ENCODE peak calls at places on chromosome X, in six cellular contexts. One of them, this sample, is unnamed.

GRCh38 chrX:110965409-110965808 is 130.6 kb upstream of the PAK3 start:
- DNase-seq in CD4-positive, alpha-beta T cell: no peak
- DNase-seq in GM12865: no peak
- DNase-seq in left ventricle myocardium inferior: no peak
- DNase-seq in sigmoid colon: no peak
- DNase-seq in uterus: no peak
- DNase-seq in this sample: no peak

GRCh38 chrX:116285506-116285905 is 115.0 kb downstream of the AGTR2 start:
- DNase-seq in CD4-positive, alpha-beta T cell: no peak
- DNase-seq in GM12865: no peak
- DNase-seq in left ventricle myocardium inferior: no peak
- DNase-seq in sigmoid colon: no peak
- DNase-seq in uterus: no peak
- DNase-seq in this sample: no peak

GRCh38 chrX:136643243-136643642 is 4.7 kb upstream of the CD40LG start:
- DNase-seq in CD4-positive, alpha-beta T cell: no peak
- DNase-seq in GM12865: no peak
- DNase-seq in left ventricle myocardium inferior: no peak
- DNase-seq in sigmoid colon: no peak
- DNase-seq in uterus: no peak
- DNase-seq in this sample: peak; percentile 24

GRCh38 chrX:154717824-154718223 is 33.1 kb downstream of the GAB3 start:
- DNase-seq in CD4-positive, alpha-beta T cell: peak; percentile 18
- DNase-seq in GM12865: no peak
- DNase-seq in left ventricle myocardium inferior: no peak
- DNase-seq in sigmoid colon: no peak
- DNase-seq in uterus: no peak
- DNase-seq in this sample: peak; percentile 34

GRCh38 chrX:150414228-150414627 is 51.1 kb downstream of the MAMLD1 start:
- DNase-seq in CD4-positive, alpha-beta T cell: no peak
- DNase-seq in GM12865: no peak
- DNase-seq in left ventricle myocardium inferior: no peak
- DNase-seq in sigmoid colon: no peak
- DNase-seq in uterus: no peak
- DNase-seq in this sample: no peak

GRCh38 chrX:19532709-19533108 is 17.4 kb upstream of the MAP3K15 start:
- DNase-seq in CD4-positive, alpha-beta T cell: no peak
- DNase-seq in GM12865: no peak
- DNase-seq in left ventricle myocardium inferior: no peak
- DNase-seq in sigmoid colon: no peak
- DNase-seq in uterus: no peak
- DNase-seq in this sample: no peak

GRCh38 chrX:134585446-134585845 is 72.8 kb downstream of the PLAC1 start:
- DNase-seq in CD4-positive, alpha-beta T cell: no peak
- DNase-seq in GM12865: no peak
- DNase-seq in left ventricle myocardium inferior: no peak
- DNase-seq in sigmoid colon: no peak
- DNase-seq in uterus: no peak
- DNase-seq in this sample: no peak

GRCh38 chrX:107747596-107748161 is 27.9 kb downstream of the TSC22D3 start:
- DNase-seq in CD4-positive, alpha-beta T cell: no peak
- DNase-seq in GM12865: no peak
- DNase-seq in left ventricle myocardium inferior: no peak
- DNase-seq in sigmoid colon: no peak
- DNase-seq in uterus: peak; percentile 60
- DNase-seq in this sample: no peak

GRCh38 chrX:2485789-2486345 is 14.9 kb downstream of the DHRSX start:
- DNase-seq in CD4-positive, alpha-beta T cell: no peak
- DNase-seq in GM12865: no peak
- DNase-seq in left ventricle myocardium inferior: no peak
- DNase-seq in sigmoid colon: no peak
- DNase-seq in uterus: no peak
- DNase-seq in this sample: no peak

GRCh38 chrX:80011522-80011921 is 3.0 kb upstream of the TBX22 start:
- DNase-seq in CD4-positive, alpha-beta T cell: no peak
- DNase-seq in GM12865: no peak
- DNase-seq in left ventricle myocardium inferior: no peak
- DNase-seq in sigmoid colon: no peak
- DNase-seq in uterus: no peak
- DNase-seq in this sample: no peak

GRCh38 chrX:75603833-75604232 is 81.0 kb upstream of the ZDHHC15 start:
- DNase-seq in CD4-positive, alpha-beta T cell: no peak
- DNase-seq in GM12865: peak; percentile 22
- DNase-seq in left ventricle myocardium inferior: no peak
- DNase-seq in sigmoid colon: no peak
- DNase-seq in uterus: no peak
- DNase-seq in this sample: no peak
- TF ChIP-seq CTCF in CD4-positive, alpha-beta T cell: peak; percentile 60
- TF ChIP-seq CTCF in GM12865: peak; percentile 25
- TF ChIP-seq CTCF in left ventricle myocardium inferior: peak; percentile 73
- TF ChIP-seq CTCF in sigmoid colon: peak; percentile 33
- TF ChIP-seq CTCF in uterus: peak; percentile 58
- TF ChIP-seq CTCF in this sample: peak; percentile 25

DNA sequence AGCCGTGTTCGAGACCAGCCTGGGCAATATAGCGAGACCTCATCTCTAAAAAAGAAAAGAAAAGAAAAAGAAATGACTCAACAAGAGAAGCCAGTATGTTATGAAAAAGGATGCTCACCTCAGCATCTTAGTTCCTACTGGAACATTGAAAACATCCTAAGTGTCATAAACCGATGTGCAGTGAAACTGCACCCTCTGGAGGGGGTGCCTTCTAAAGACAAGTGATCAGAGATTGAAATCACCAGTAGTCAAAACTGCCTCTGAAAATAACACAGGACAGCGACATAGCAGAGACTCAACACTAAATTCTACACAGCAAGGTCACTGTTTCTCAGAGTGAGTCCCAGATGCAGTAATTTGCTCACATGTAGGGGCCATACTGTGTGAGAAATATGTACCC is 28.0 kb upstream of the ATP6AP2 start:
- DNase-seq in CD4-positive, alpha-beta T cell: no peak
- DNase-seq in GM12865: peak; percentile 14
- DNase-seq in left ventricle myocardium inferior: no peak
- DNase-seq in sigmoid colon: no peak
- DNase-seq in uterus: no peak
- DNase-seq in this sample: no peak
- TF ChIP-seq CTCF in CD4-positive, alpha-beta T cell: no peak
- TF ChIP-seq CTCF in GM12865: no peak
- TF ChIP-seq CTCF in left ventricle myocardium inferior: peak; percentile 13
- TF ChIP-seq CTCF in sigmoid colon: no peak
- TF ChIP-seq CTCF in uterus: peak; percentile 22
- TF ChIP-seq CTCF in this sample: no peak

GRCh38 chrX:51192104-51192503 is 140.5 kb upstream of the NUDT10 start:
- DNase-seq in CD4-positive, alpha-beta T cell: no peak
- DNase-seq in GM12865: no peak
- DNase-seq in left ventricle myocardium inferior: no peak
- DNase-seq in sigmoid colon: no peak
- DNase-seq in uterus: no peak
- DNase-seq in this sample: no peak
- TF ChIP-seq CTCF in CD4-positive, alpha-beta T cell: no peak
- TF ChIP-seq CTCF in GM12865: no peak
- TF ChIP-seq CTCF in left ventricle myocardium inferior: no peak
- TF ChIP-seq CTCF in sigmoid colon: no peak
- TF ChIP-seq CTCF in uterus: no peak
- TF ChIP-seq CTCF in this sample: no peak

GRCh38 chrX:57771689-57772088 is 91.6 kb upstream of the NLRP2B start:
- DNase-seq in CD4-positive, alpha-beta T cell: no peak
- DNase-seq in GM12865: no peak
- DNase-seq in left ventricle myocardium inferior: no peak
- DNase-seq in sigmoid colon: no peak
- DNase-seq in uterus: no peak
- DNase-seq in this sample: no peak

GRCh38 chrX:57772637-57773036 is 92.6 kb upstream of the NLRP2B start:
- DNase-seq in CD4-positive, alpha-beta T cell: no peak
- DNase-seq in GM12865: no peak
- DNase-seq in left ventricle myocardium inferior: no peak
- DNase-seq in sigmoid colon: no peak
- DNase-seq in uterus: no peak
- DNase-seq in this sample: no peak
- TF ChIP-seq CTCF in CD4-positive, alpha-beta T cell: no peak
- TF ChIP-seq CTCF in GM12865: no peak
- TF ChIP-seq CTCF in left ventricle myocardium inferior: no peak
- TF ChIP-seq CTCF in sigmoid colon: no peak
- TF ChIP-seq CTCF in uterus: no peak
- TF ChIP-seq CTCF in this sample: no peak

DNA sequence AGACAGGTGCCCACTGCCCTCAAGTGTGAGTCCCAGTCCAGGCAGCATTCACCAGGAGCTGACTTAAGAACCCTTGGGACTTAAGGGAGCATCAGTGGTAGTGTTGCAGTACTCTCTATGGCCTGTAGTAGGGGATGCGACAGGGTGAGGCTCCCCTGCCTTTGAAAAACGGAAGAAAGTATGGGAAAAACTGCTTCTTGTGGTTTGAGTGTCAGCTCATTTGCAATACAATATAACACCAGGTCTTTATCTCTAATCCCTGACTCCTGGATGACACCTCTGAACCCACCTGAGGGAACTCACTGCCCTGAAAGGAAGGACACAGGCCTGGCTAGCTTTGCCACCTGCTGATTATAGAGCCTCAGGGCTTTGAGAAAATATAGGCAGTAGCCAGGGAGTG is 176.0 kb downstream of the SMARCA1 start:
- DNase-seq in CD4-positive, alpha-beta T cell: no peak
- DNase-seq in GM12865: peak; percentile 1
- DNase-seq in left ventricle myocardium inferior: no peak
- DNase-seq in sigmoid colon: no peak
- DNase-seq in uterus: no peak
- DNase-seq in this sample: no peak
- TF ChIP-seq CTCF in CD4-positive, alpha-beta T cell: no peak
- TF ChIP-seq CTCF in GM12865: peak; percentile 26
- TF ChIP-seq CTCF in left ventricle myocardium inferior: no peak
- TF ChIP-seq CTCF in sigmoid colon: no peak
- TF ChIP-seq CTCF in uterus: no peak
- TF ChIP-seq CTCF in this sample: no peak

GRCh38 chrX:50941638-50942037 is 31.1 kb downstream of the BMP15 start:
- DNase-seq in CD4-positive, alpha-beta T cell: no peak
- DNase-seq in GM12865: peak; percentile 1
- DNase-seq in left ventricle myocardium inferior: no peak
- DNase-seq in sigmoid colon: no peak
- DNase-seq in uterus: no peak
- DNase-seq in this sample: peak; percentile 11
- TF ChIP-seq CTCF in CD4-positive, alpha-beta T cell: no peak
- TF ChIP-seq CTCF in GM12865: peak; percentile 26
- TF ChIP-seq CTCF in left ventricle myocardium inferior: peak; percentile 35
- TF ChIP-seq CTCF in sigmoid colon: no peak
- TF ChIP-seq CTCF in uterus: no peak
- TF ChIP-seq CTCF in this sample: no peak

GRCh38 chrX:76127341-76127740 is 45.5 kb upstream of the PBDC1 start:
- DNase-seq in CD4-positive, alpha-beta T cell: no peak
- DNase-seq in GM12865: peak; percentile 1
- DNase-seq in left ventricle myocardium inferior: no peak
- DNase-seq in sigmoid colon: no peak
- DNase-seq in uterus: no peak
- DNase-seq in this sample: peak; percentile 5
- TF ChIP-seq CTCF in CD4-positive, alpha-beta T cell: no peak
- TF ChIP-seq CTCF in GM12865: no peak
- TF ChIP-seq CTCF in left ventricle myocardium inferior: no peak
- TF ChIP-seq CTCF in sigmoid colon: no peak
- TF ChIP-seq CTCF in uterus: no peak
- TF ChIP-seq CTCF in this sample: no peak

This sample was measured in activated CD8-positive, alpha-beta T cell treated with anti-CD3 and anti-CD28 coated beads for 36 hours.